ENCODE peak calls at places on chromosomes 16 and 17, in ten cellular contexts. R, V, K, I, C, U, A, B, Y and N are unnamed samples.

GRCh38 chr17:82870091-82870491 is 30.3 kb upstream of the ZNF750 start:
- DNase-seq in B (no peak), C (no peak), U (no peak), Y (no peak), A (peak), V (no peak), R (no peak), I (no peak), K (no peak), N (no peak)

GRCh38 chr17:77085916-77086432 is 54.8 kb upstream of the SEC14L1 start:
- DNase-seq in C (no peak), I (no peak), A (no peak), K (no peak), R (no peak), Y (no peak), V (no peak), B (peak), U (no peak), N (no peak)

GRCh38 chr17:28968269-28968913 is 17.1 kb upstream of the PHF12 start:
- DNase-seq in V (no peak), K (no peak), U (no peak), Y (peak), A (peak), R (no peak), B (no peak), C (no peak), I (no peak), N (no peak)

GRCh38 chr16:54342001-54342776 is 55.6 kb upstream of the IRX3 start:
- DNase-seq in R (peak), B (no peak), K (no peak), V (peak), I (no peak), C (no peak), Y (no peak), U (no peak), A (no peak), N (no peak)

GRCh38 chr17:1755252-1755992 is 6.4 kb upstream of the SERPINF1 start:
- DNase-seq in A (no peak), B (no peak), K (no peak), Y (no peak), I (no peak), C (no peak), V (peak), R (no peak), U (no peak), N (no peak)

GRCh38 chr17:61465550-61466237 is 13.5 kb downstream of the TBX4 start:
- DNase-seq in I (no peak), Y (peak), V (peak), A (no peak), B (no peak), C (no peak), R (no peak), U (no peak), K (no peak), N (no peak)

GRCh38 chr17:27893834-27894503 is 804 bp upstream of the LYRM9 start:
- DNase-seq in A (no peak), U (no peak), R (no peak), Y (no peak), V (no peak), C (no peak), K (peak), I (no peak), B (no peak), N (no peak)

GRCh38 chr17:59287452-59287851 is 44.0 kb upstream of the YPEL2 start:
- DNase-seq in A (no peak), K (no peak), Y (no peak), I (no peak), R (peak), B (no peak), V (no peak), C (no peak), U (no peak), N (no peak)

GRCh38 chr17:9880582-9880999 is 24.5 kb downstream of the RCVRN start:
- DNase-seq in V (no peak), U (no peak), B (no peak), K (no peak), I (peak), C (no peak), Y (no peak), A (no peak), R (no peak), N (no peak)

GRCh38 chr16:22007509-22008214 is at the start of gene MOSMO:
- DNase-seq in I (peak), A (peak), Y (peak), U (no peak), R (peak), B (peak), K (peak), C (peak), V (peak), N (no peak)

GRCh38 chr16:66774981-66775380 is 23.6 kb upstream of the DYNC1LI2 start:
- DNase-seq in Y (no peak), U (no peak), V (no peak), R (no peak), K (no peak), B (no peak), I (no peak), C (no peak), A (no peak), N (no peak)

GRCh38 chr16:73329363-73330306 is 281.7 kb upstream of the ZFHX3 start:
- DNase-seq in Y (peak), C (no peak), I (no peak), K (no peak), R (no peak), V (no peak), A (no peak), B (no peak), U (no peak), N (no peak)

GRCh38 chr17:21689604-21690003 is 2.7 kb upstream of the KCNJ18 start:
- DNase-seq in C (no peak), K (no peak), I (peak), V (no peak), B (no peak), U (no peak), R (peak), A (peak), Y (no peak), N (peak)

GRCh38 chr17:77607606-77608005 is 350.9 kb upstream of the TNRC6C start:
- DNase-seq in Y (no peak), K (no peak), I (no peak), A (no peak), V (peak), B (no peak), C (no peak), U (no peak), R (no peak), N (no peak)

GRCh38 chr16:83513006-83513755 is 294.6 kb upstream of the HSBP1 start:
- DNase-seq in R (peak), V (no peak), U (no peak), C (no peak), I (no peak), K (no peak), B (no peak), Y (no peak), A (no peak), N (no peak)

GRCh38 chr17:2735896-2736295 is 13.6 kb downstream of the CCDC92B start:
- DNase-seq in Y (no peak), V (no peak), U (no peak), B (no peak), K (no peak), R (no peak), A (no peak), I (no peak), C (no peak), N (no peak)

GRCh38 chr17:35046740-35047283 is 16.7 kb downstream of the RFFL start:
- DNase-seq in B (no peak), K (peak), V (no peak), Y (no peak), U (no peak), C (no peak), I (no peak), A (no peak), R (peak), N (no peak)

GRCh38 chr16:57091200-57091989 is 988 bp upstream of the CPNE2 start:
- DNase-seq in V (peak), K (no peak), I (peak), C (peak), A (no peak), Y (peak), B (no peak), R (peak), U (no peak), N (no peak)

GRCh38 chr16:15770512-15770911 is 86.3 kb downstream of the MYH11 start:
- DNase-seq in B (no peak), I (no peak), Y (no peak), C (no peak), U (no peak), K (no peak), V (no peak), R (peak), A (no peak), N (peak)

GRCh38 chr17:5694507-5694906 is 110.2 kb upstream of the NLRP1 start:
- DNase-seq in R (no peak), U (no peak), B (no peak), I (peak), C (no peak), Y (peak), V (no peak), K (no peak), A (no peak), N (no peak)

GRCh38 chr17:29593546-29594440 is 861 bp downstream of the ANKRD13B start:
- DNase-seq in K (no peak), U (no peak), R (peak), C (peak), V (peak), B (peak), I (peak), Y (peak), A (peak), N (no peak)

GRCh38 chr16:397736-398332 is 835 bp downstream of the NME4 start:
- DNase-seq in C (peak), B (no peak), A (no peak), K (peak), I (peak), Y (peak), U (no peak), R (peak), V (peak), N (no peak)

GRCh38 chr17:39782481-39782880 is 44.7 kb downstream of the GRB7 start:
- DNase-seq in I (no peak), C (no peak), Y (no peak), K (no peak), V (no peak), U (no peak), A (no peak), B (no peak), R (peak), N (no peak)

GRCh38 chr17:29089601-29090044 is 46.7 kb downstream of the PIPOX start:
- DNase-seq in R (no peak), K (no peak), B (no peak), U (no peak), V (no peak), A (no peak), I (no peak), C (no peak), Y (no peak), N (no peak)

GRCh38 chr16:75087040-75087979 is 29.3 kb downstream of the LDHD start:
- DNase-seq in C (peak), K (no peak), R (peak), U (no peak), A (peak), V (no peak), B (peak), I (no peak), Y (peak), N (peak)

GRCh38 chr16:78984324-78984723 is 616.2 kb downstream of the MAF start:
- DNase-seq in B (no peak), U (no peak), R (no peak), A (no peak), Y (no peak), I (peak), V (no peak), C (no peak), K (no peak), N (no peak)

GRCh38 chr17:65190467-65191095 is 53.4 kb downstream of the RGS9 start:
- DNase-seq in U (no peak), C (no peak), R (peak), A (no peak), Y (no peak), B (no peak), I (no peak), K (no peak), V (no peak), N (no peak)

GRCh38 chr16:21646721-21647561 is 5.5 kb downstream of the IGSF6 start:
- DNase-seq in U (no peak), R (no peak), I (no peak), V (no peak), A (no peak), C (no peak), B (peak), K (peak), Y (no peak), N (no peak)

GRCh38 chr17:10798910-10799309 is 5.0 kb downstream of the TMEM238L start:
- DNase-seq in R (no peak), A (no peak), C (no peak), Y (no peak), K (no peak), V (no peak), I (no peak), U (no peak), B (no peak), N (no peak)

GRCh38 chr17:33464669-33465275 is 171.7 kb upstream of the ASIC2 start:
- DNase-seq in C (no peak), Y (peak), U (no peak), I (no peak), V (no peak), K (no peak), R (no peak), B (no peak), A (no peak), N (no peak)
- TF ChIP-seq CTCF in C (no peak), Y (no peak), U (no peak), I (no peak), V (no peak), K (no peak), R (no peak), B (no peak), A (no peak), N (no peak)

DNA sequence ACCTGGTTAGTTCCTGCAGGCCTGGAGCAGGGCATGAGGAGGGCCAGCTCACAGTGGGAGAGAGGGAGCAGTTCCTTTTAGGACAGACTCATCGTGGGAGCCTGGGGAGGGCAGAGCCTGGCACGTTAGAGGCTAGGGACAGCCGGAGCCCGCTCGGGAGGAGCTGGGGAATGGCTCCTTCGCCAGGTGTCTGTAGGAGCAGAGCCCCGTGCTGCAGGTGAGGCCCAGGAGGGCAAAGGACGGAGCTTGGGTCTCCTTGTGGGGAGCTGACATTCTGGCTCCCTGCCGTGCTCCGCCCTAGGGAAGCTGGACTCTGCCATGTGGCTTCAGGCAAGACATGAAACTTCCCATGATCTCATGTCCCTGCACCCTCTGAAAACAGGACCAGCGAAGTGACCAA is 18.7 kb upstream of the MTSS2 start:
- DNase-seq in C (no peak), B (no peak), R (no peak), Y (no peak), K (no peak), I (no peak), U (no peak), V (no peak), A (no peak), N (no peak)
- H3K27ac ChIP-seq in C (peak), B (no peak), R (peak), Y (no peak), K (peak), I (peak), U (peak), V (peak), A (peak), N (peak)

DNA sequence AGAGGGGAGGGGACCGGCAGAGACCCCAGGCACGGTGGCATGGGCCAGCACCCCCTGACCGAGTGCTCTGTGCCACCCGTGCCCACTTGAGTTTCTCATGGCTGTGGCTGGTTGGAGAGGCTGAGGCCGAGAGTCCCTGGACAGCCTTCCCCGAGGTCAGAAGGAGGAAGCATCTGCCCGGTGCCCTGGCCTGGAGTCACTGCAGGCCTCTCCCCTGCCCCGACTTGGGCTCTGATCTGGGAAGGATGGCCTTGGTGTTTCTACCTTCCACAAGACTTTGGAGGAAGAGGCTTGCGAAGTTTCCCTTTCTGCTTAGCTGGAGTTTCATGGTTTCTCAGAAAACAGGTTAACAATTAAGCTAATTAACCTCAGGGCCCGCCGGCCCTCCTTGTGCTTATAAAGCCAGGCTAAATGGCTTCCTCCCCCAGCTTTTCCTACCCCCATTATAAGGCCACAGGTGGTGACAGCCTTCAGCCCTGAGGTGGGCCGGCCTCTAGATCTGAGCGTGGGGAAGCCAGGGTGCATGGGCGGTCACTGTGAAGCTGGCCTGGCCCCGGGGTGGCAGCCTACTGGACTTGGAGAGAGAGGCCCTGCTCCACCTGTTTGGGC is 17.3 kb downstream of the LLGL2 start:
- DNase-seq in R (no peak), C (no peak), I (no peak), V (no peak), U (no peak), B (no peak), A (no peak), Y (no peak), K (no peak), N (no peak)
- H3K4me3 ChIP-seq in R (no peak), C (no peak), I (no peak), V (no peak), U (no peak), B (no peak), A (no peak), Y (no peak), K (no peak), N (no peak)

GRCh38 chr17:50397111-50397918 is at the start of gene LRRC59:
- DNase-seq in R (peak), C (peak), Y (peak), K (peak), U (peak), I (peak), A (peak), B (peak), V (peak), N (peak)
- TF ChIP-seq CTCF in R (peak), C (peak), Y (peak), K (peak), U (peak), I (peak), A (peak), B (peak), V (peak), N (peak)

DNA sequence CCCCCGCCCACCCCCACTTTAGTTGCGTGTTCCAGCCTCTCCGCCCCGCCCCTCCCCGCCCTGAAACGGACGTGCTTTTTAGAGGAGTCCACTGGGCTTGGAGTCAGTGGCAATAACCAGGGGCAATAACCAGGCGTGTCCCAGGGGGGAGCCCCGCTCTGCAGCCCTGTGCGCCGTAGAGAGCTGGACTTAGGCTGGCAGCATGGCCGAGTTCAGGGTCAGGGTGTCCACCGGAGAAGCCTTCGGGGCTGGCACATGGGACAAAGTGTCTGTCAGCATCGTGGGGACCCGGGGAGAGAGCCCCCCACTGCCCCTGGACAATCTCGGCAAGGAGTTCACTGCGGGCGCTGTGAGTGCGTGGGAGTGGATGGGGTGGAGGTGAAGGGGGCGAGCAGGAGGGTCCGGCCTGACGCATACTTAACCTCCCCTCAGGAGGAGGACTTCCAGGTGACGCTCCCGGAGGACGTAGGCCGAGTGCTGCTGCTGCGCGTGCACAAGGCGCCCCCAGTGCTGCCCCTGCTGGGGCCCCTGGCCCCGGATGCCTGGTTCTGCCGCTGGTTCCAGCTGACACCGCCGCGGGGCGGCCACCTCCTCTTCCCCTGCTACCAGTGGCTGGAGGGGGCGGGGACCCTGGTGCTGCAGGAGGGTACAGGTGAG is at the start of gene ALOX15B:
- DNase-seq in R (no peak), Y (peak), A (no peak), V (peak), I (no peak), U (no peak), C (no peak), B (no peak), K (no peak), N (no peak)
- H3K27ac ChIP-seq in R (no peak), Y (no peak), A (no peak), V (peak), I (no peak), U (peak), C (no peak), B (no peak), K (no peak), N (no peak)

GRCh38 chr17:57947369-57947768 is 7.8 kb downstream of the CUEDC1 start:
- DNase-seq in V (no peak), R (no peak), I (no peak), C (no peak), Y (no peak), U (no peak), B (no peak), A (no peak), K (no peak), N (no peak)
- H3K4me3 ChIP-seq in V (peak), R (peak), I (peak), C (peak), Y (no peak), U (peak), B (peak), A (peak), K (peak), N (peak)

GRCh38 chr16:2205104-2205966 is at the start of gene MLST8:
- DNase-seq in K (peak), I (peak), C (peak), V (peak), R (peak), A (peak), B (peak), U (peak), Y (peak), N (peak)
- TF ChIP-seq CTCF in K (peak), I (no peak), C (peak), V (peak), R (no peak), A (peak), B (peak), U (peak), Y (peak), N (no peak)

GRCh38 chr16:81451753-81452680 is 7.4 kb downstream of the CMIP start:
- DNase-seq in R (no peak), U (no peak), C (peak), B (peak), A (no peak), K (no peak), I (no peak), Y (peak), V (no peak), N (no peak)
- H3K27ac ChIP-seq in R (no peak), U (peak), C (peak), B (peak), A (peak), K (peak), I (peak), Y (no peak), V (peak), N (no peak)

GRCh38 chr17:8629371-8630226 is 926 bp downstream of the MYH10 start:
- DNase-seq in I (peak), B (peak), A (peak), R (peak), K (no peak), U (no peak), V (peak), C (peak), Y (peak), N (no peak)
- H3K4me3 ChIP-seq in I (peak), B (peak), A (peak), R (peak), K (peak), U (peak), V (peak), C (peak), Y (peak), N (peak)

GRCh38 chr17:48663134-48663924 is 37.2 kb upstream of the HOXB9 start:
- DNase-seq in Y (peak), V (no peak), B (no peak), U (no peak), A (no peak), C (no peak), R (no peak), K (no peak), I (no peak), N (no peak)
- TF ChIP-seq CTCF in Y (peak), V (no peak), B (peak), U (no peak), A (no peak), C (no peak), R (no peak), K (no peak), I (no peak), N (no peak)